ENCODE peak calls at places on chromosomes 4 and X, in four cellular contexts. One of them, this sample, is unnamed.
A peak's percentile ranks its signal among the peaks of the same experiment; 100 is the strongest.

GRCh38 chrX:23661671-23662070 is 5.6 kb upstream of the PRDX4 start:
- DNase-seq in endothelial cell of umbilical vein: no peak
- DNase-seq in PC-3: no peak
- DNase-seq in neural progenitor cell: no peak
- DNase-seq in this sample: no peak

GRCh38 chrX:103614999-103615398 is 7.2 kb downstream of the TCEAL3 start:
- DNase-seq in endothelial cell of umbilical vein: no peak
- DNase-seq in PC-3: peak; percentile 90
- DNase-seq in neural progenitor cell: no peak
- DNase-seq in this sample: no peak

GRCh38 chrX:85375333-85375738 is 4.1 kb downstream of the POF1B start:
- DNase-seq in endothelial cell of umbilical vein: no peak
- DNase-seq in PC-3: no peak
- DNase-seq in neural progenitor cell: no peak
- DNase-seq in this sample: no peak

GRCh38 chr4:138859249-138859648 is 156.3 kb upstream of the NOCT start:
- DNase-seq in endothelial cell of umbilical vein: no peak
- DNase-seq in PC-3: peak; percentile 5
- DNase-seq in neural progenitor cell: no peak
- DNase-seq in this sample: no peak

GRCh38 chr4:73843369-73843768 is 6.9 kb downstream of the CXCL6 start:
- DNase-seq in endothelial cell of umbilical vein: no peak
- DNase-seq in PC-3: peak; percentile 69
- DNase-seq in neural progenitor cell: no peak
- DNase-seq in this sample: no peak

GRCh38 chr4:167020410-167020809 is 213.9 kb downstream of the SPOCK3 start:
- DNase-seq in endothelial cell of umbilical vein: peak; percentile 18
- DNase-seq in PC-3: peak; percentile 13
- DNase-seq in neural progenitor cell: peak; percentile 21
- DNase-seq in this sample: no peak

GRCh38 chrX:9252182-9252581 is 212.7 kb upstream of the TBL1X start:
- DNase-seq in endothelial cell of umbilical vein: no peak
- DNase-seq in PC-3: no peak
- DNase-seq in neural progenitor cell: no peak
- DNase-seq in this sample: no peak

GRCh38 chrX:49838374-49838773 is 9.3 kb downstream of the PAGE4 start:
- DNase-seq in endothelial cell of umbilical vein: peak; percentile 12
- DNase-seq in PC-3: peak; percentile 35
- DNase-seq in neural progenitor cell: peak; percentile 50
- DNase-seq in this sample: no peak

GRCh38 chr4:153326513-153326912 is 18.0 kb upstream of the MND1 start:
- DNase-seq in endothelial cell of umbilical vein: peak; percentile 37
- DNase-seq in PC-3: peak; percentile 86
- DNase-seq in neural progenitor cell: no peak
- DNase-seq in this sample: no peak

GRCh38 chr4:67087897-67088296 is 457.4 kb downstream of the CENPC start:
- DNase-seq in endothelial cell of umbilical vein: peak; percentile 38
- DNase-seq in PC-3: peak; percentile 74
- DNase-seq in neural progenitor cell: peak; percentile 50
- DNase-seq in this sample: peak; percentile 28

GRCh38 chr4:22987861-22988260 is 295.1 kb downstream of the GBA3 start:
- DNase-seq in endothelial cell of umbilical vein: no peak
- DNase-seq in PC-3: peak; percentile 86
- DNase-seq in neural progenitor cell: no peak
- DNase-seq in this sample: no peak

GRCh38 chrX:10379848-10380247 is 223.1 kb downstream of the CLCN4 start:
- DNase-seq in endothelial cell of umbilical vein: peak; percentile 40
- DNase-seq in PC-3: no peak
- DNase-seq in neural progenitor cell: no peak
- DNase-seq in this sample: no peak

GRCh38 chrX:73851014-73852009 is 288.3 kb downstream of the CHIC1 start:
- DNase-seq in endothelial cell of umbilical vein: no peak
- DNase-seq in PC-3: no peak
- DNase-seq in neural progenitor cell: no peak
- DNase-seq in this sample: no peak

GRCh38 chr4:68390205-68390604 is 40.3 kb upstream of the YTHDC1 start:
- DNase-seq in endothelial cell of umbilical vein: no peak
- DNase-seq in PC-3: peak; percentile 28
- DNase-seq in neural progenitor cell: no peak
- DNase-seq in this sample: no peak

GRCh38 chr4:6873291-6873690 is 36.3 kb upstream of the TBC1D14 start:
- DNase-seq in endothelial cell of umbilical vein: peak; percentile 21
- DNase-seq in PC-3: peak; percentile 24
- DNase-seq in neural progenitor cell: peak; percentile 34
- DNase-seq in this sample: no peak

GRCh38 chr4:83974111-83974789 is 438.3 kb downstream of the GPAT3 start:
- DNase-seq in endothelial cell of umbilical vein: no peak
- DNase-seq in PC-3: peak; percentile 76
- DNase-seq in neural progenitor cell: no peak
- DNase-seq in this sample: no peak

GRCh38 chr4:148643851-148644250 is 201.6 kb upstream of the NR3C2 start:
- DNase-seq in endothelial cell of umbilical vein: peak; percentile 41
- DNase-seq in PC-3: no peak
- DNase-seq in neural progenitor cell: no peak
- DNase-seq in this sample: no peak

GRCh38 chr4:134622194-134622593 is 420.6 kb upstream of the PABPC4L start:
- DNase-seq in endothelial cell of umbilical vein: peak; percentile 5
- DNase-seq in PC-3: no peak
- DNase-seq in neural progenitor cell: no peak
- DNase-seq in this sample: no peak

GRCh38 chrX:155027509-155028066 is 944 bp downstream of the FUNDC2 start:
- DNase-seq in endothelial cell of umbilical vein: peak; percentile 44
- DNase-seq in PC-3: peak; percentile 38
- DNase-seq in neural progenitor cell: no peak
- DNase-seq in this sample: no peak

GRCh38 chr4:35247047-35247446 is 997.3 kb downstream of the ARAP2 start:
- DNase-seq in endothelial cell of umbilical vein: no peak
- DNase-seq in PC-3: peak; percentile 82
- DNase-seq in neural progenitor cell: no peak
- DNase-seq in this sample: no peak

GRCh38 chrX:8455600-8455999 is 9.0 kb upstream of the VCX3B start:
- DNase-seq in endothelial cell of umbilical vein: no peak
- DNase-seq in PC-3: peak; percentile 52
- DNase-seq in neural progenitor cell: no peak
- DNase-seq in this sample: no peak

GRCh38 chr4:142475663-142476062 is 370.4 kb downstream of the INPP4B start:
- DNase-seq in endothelial cell of umbilical vein: no peak
- DNase-seq in PC-3: peak; percentile 89
- DNase-seq in neural progenitor cell: no peak
- DNase-seq in this sample: no peak

GRCh38 chr4:16830081-16830480 is 68.4 kb downstream of the LDB2 start:
- DNase-seq in endothelial cell of umbilical vein: no peak
- DNase-seq in PC-3: no peak
- DNase-seq in neural progenitor cell: no peak
- DNase-seq in this sample: no peak

GRCh38 chrX:139936259-139936658 is 3.4 kb upstream of the ATP11C start:
- DNase-seq in endothelial cell of umbilical vein: no peak
- DNase-seq in PC-3: peak; percentile 26
- DNase-seq in neural progenitor cell: no peak
- DNase-seq in this sample: no peak
- H3K4me3 ChIP-seq in endothelial cell of umbilical vein: no peak overlapping the region
- H3K4me3 ChIP-seq in PC-3: no peak overlapping the region
- H3K4me3 ChIP-seq in neural progenitor cell: no peak overlapping the region
- H3K4me3 ChIP-seq in this sample: no peak overlapping the region

DNA sequence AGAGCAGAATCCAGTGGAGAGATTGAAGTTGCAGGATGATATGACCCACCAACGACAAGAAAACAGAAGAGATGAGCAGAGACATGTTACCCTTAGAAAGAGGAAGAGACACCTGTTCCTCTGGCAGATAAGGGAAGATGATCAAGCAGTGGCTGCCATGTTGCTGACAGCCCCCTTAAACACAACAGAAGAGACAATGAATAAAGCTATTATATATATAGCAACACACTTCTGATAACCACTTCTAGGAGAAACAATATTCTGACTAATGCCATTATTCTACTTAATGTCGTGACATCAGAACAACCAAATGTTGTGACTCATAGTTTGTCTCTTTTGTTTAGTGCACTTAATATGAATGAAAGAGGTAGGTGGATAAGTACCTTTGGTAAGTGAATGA is 44.9 kb downstream of the SH3RF1 start:
- DNase-seq in endothelial cell of umbilical vein: peak; percentile 69
- DNase-seq in PC-3: peak; percentile 62
- DNase-seq in neural progenitor cell: no peak
- DNase-seq in this sample: no peak
- H3K4me2 ChIP-seq in endothelial cell of umbilical vein: peak overlapping the region; percentile 61
- H3K4me2 ChIP-seq in PC-3: peak overlapping the region; percentile 82
- H3K4me2 ChIP-seq in neural progenitor cell: no peak overlapping the region
- H3K4me2 ChIP-seq in this sample: no peak overlapping the region

DNA sequence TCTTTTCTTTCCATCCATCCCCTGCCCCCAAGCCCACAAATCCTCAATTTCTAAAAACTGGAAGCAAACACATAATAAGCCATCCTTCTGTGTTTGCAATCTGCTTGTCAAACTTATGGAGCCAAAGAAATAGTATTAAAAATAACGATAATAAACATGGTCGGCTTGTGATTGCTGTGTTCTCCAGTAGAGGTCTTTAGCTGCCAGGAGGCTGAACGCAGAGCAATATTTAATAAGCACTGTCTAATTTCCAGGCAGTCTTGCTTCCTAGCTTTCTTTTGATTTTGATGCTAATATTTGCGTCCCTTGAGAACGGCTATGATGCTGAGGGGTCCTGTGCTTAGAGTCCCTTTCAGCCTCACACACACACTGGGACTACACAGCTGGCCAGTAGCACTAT is 3.2 kb upstream of the HELT start:
- DNase-seq in endothelial cell of umbilical vein: no peak
- DNase-seq in PC-3: no peak
- DNase-seq in neural progenitor cell: no peak
- DNase-seq in this sample: no peak
- TF ChIP-seq EZH2 in endothelial cell of umbilical vein: no peak
- TF ChIP-seq EZH2 in PC-3: no peak
- TF ChIP-seq EZH2 in neural progenitor cell: no peak
- TF ChIP-seq EZH2 in this sample: no peak

GRCh38 chr4:12691168-12691567 is 793.0 kb downstream of the RAB28 start:
- DNase-seq in endothelial cell of umbilical vein: no peak
- DNase-seq in PC-3: no peak
- DNase-seq in neural progenitor cell: no peak
- DNase-seq in this sample: no peak

GRCh38 chr4:12697970-12698369 is 786.2 kb downstream of the RAB28 start:
- DNase-seq in endothelial cell of umbilical vein: no peak
- DNase-seq in PC-3: no peak
- DNase-seq in neural progenitor cell: no peak
- DNase-seq in this sample: no peak

GRCh38 chr4:12689457-12689856 is 794.7 kb downstream of the RAB28 start:
- DNase-seq in endothelial cell of umbilical vein: no peak
- DNase-seq in PC-3: peak; percentile 6
- DNase-seq in neural progenitor cell: no peak
- DNase-seq in this sample: no peak

GRCh38 chr4:12692815-12693214 is 791.3 kb downstream of the RAB28 start:
- DNase-seq in endothelial cell of umbilical vein: no peak
- DNase-seq in PC-3: no peak
- DNase-seq in neural progenitor cell: no peak
- DNase-seq in this sample: no peak
- H3K4me3 ChIP-seq in endothelial cell of umbilical vein: no peak overlapping the region
- H3K4me3 ChIP-seq in PC-3: no peak overlapping the region
- H3K4me3 ChIP-seq in neural progenitor cell: no peak overlapping the region
- H3K4me3 ChIP-seq in this sample: no peak overlapping the region

GRCh38 chr4:107600456-107600855 is 119.6 kb downstream of the PAPSS1 start:
- DNase-seq in endothelial cell of umbilical vein: no peak
- DNase-seq in PC-3: no peak
- DNase-seq in neural progenitor cell: no peak
- DNase-seq in this sample: no peak
- H3K4me2 ChIP-seq in endothelial cell of umbilical vein: no peak overlapping the region
- H3K4me2 ChIP-seq in PC-3: no peak overlapping the region
- H3K4me2 ChIP-seq in neural progenitor cell: no peak overlapping the region
- H3K4me2 ChIP-seq in this sample: no peak overlapping the region

DNA sequence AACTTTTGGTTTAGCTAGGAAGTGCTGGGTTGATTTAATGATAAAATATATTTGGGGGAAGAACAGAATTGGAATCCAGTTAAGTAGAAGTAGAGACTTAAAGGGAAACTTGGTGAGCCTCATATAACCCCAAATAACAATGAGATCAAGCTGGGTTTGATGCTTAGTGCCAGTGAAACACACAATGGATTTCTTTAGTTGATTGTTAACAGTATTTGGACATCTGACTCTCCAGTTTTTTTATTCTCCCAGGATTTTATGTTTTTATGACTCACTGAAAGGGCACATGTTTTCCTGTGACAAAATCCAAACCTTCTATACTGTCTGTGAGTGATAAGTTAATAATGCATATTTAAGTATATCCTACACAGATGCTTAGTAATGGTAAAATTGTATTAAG is 2.7 kb upstream of the NEUROG2 start:
- DNase-seq in endothelial cell of umbilical vein: no peak
- DNase-seq in PC-3: peak; percentile 31
- DNase-seq in neural progenitor cell: peak; percentile 35
- DNase-seq in this sample: no peak
- TF ChIP-seq EZH2 in endothelial cell of umbilical vein: no peak
- TF ChIP-seq EZH2 in PC-3: no peak
- TF ChIP-seq EZH2 in neural progenitor cell: no peak
- TF ChIP-seq EZH2 in this sample: no peak

GRCh38 chr4:110620352-110621327 is 2.2 kb downstream of the PITX2 start:
- DNase-seq in endothelial cell of umbilical vein: peak; percentile 40
- DNase-seq in PC-3: peak; percentile 45
- DNase-seq in neural progenitor cell: peak; percentile 93
- DNase-seq in this sample: no peak

GRCh38 chr4:110622841-110623709 is at the start of gene PITX2:
- DNase-seq in endothelial cell of umbilical vein: peak; percentile 89
- DNase-seq in PC-3: no peak
- DNase-seq in neural progenitor cell: peak; percentile 98
- DNase-seq in this sample: no peak

GRCh38 chr4:110621839-110622751 is 782 bp downstream of the PITX2 start:
- DNase-seq in endothelial cell of umbilical vein: no peak
- DNase-seq in PC-3: no peak
- DNase-seq in neural progenitor cell: peak; percentile 63
- DNase-seq in this sample: no peak

GRCh38 chr4:110619401-110620247 is 3.3 kb downstream of the PITX2 start:
- DNase-seq in endothelial cell of umbilical vein: no peak
- DNase-seq in PC-3: no peak
- DNase-seq in neural progenitor cell: peak; percentile 76
- DNase-seq in this sample: no peak

DNA sequence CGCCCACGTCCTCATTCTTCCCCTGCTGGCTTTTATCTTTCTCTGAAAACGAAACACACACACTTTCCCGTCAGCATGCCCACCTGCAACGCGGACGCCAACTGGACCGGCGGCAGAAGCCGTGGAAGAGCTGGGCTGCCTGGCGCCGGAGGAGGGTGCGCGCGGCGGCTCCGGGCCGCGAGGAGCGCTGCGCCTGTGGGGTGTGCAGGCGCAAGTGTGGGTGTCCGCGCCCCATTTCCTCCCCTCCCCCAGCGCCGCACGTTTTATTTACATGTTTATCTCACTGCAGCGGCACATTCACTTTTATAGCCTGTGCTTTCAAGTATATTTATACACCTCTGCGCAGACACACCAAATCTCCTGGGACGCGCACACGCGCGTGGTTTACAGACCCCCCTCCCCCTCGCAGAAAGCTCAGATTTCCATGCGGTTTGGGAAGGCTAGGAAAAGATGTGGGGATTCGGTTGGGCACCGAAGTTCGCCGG is 1.5 kb downstream of the PITX2 start:
- DNase-seq in endothelial cell of umbilical vein: no peak
- DNase-seq in PC-3: no peak
- DNase-seq in neural progenitor cell: no peak
- DNase-seq in this sample: no peak
- H3K4me3 ChIP-seq in endothelial cell of umbilical vein: no peak overlapping the region
- H3K4me3 ChIP-seq in PC-3: peak overlapping the region; percentile 63
- H3K4me3 ChIP-seq in neural progenitor cell: peak overlapping the region; percentile 53
- H3K4me3 ChIP-seq in this sample: no peak overlapping the region

GRCh38 chr4:81594495-81595169 is 122.9 kb upstream of the RASGEF1B start:
- DNase-seq in endothelial cell of umbilical vein: no peak
- DNase-seq in PC-3: no peak
- DNase-seq in neural progenitor cell: no peak
- DNase-seq in this sample: no peak
- H3K4me2 ChIP-seq in endothelial cell of umbilical vein: no peak overlapping the region
- H3K4me2 ChIP-seq in PC-3: no peak overlapping the region
- H3K4me2 ChIP-seq in neural progenitor cell: no peak overlapping the region
- H3K4me2 ChIP-seq in this sample: no peak overlapping the region

This sample was measured in DND-41.